ENCODE peak calls at places on chromosomes 3 and 15, in nine cellular contexts. P, I, D, Z, G, T, S, L and Y are unnamed samples.

GRCh38 chr3:71601811-71602210 is 18.3 kb upstream of the FOXP1 start:
- DNase-seq in G (peak; percentile 69), Z (no peak), S (no peak), T (no peak), L (no peak), P (no peak), D (no peak), I (no peak), Y (no peak)

GRCh38 chr3:142857056-142857455 is 31.8 kb downstream of the PCOLCE2 start:
- DNase-seq in Z (peak; percentile 78), I (no peak), D (peak; percentile 76), T (no peak), S (peak; percentile 19), P (no peak), L (no peak), G (no peak), Y (peak; percentile 74)

GRCh38 chr15:100861511-100861991 is 18.1 kb upstream of the ALDH1A3 start:
- DNase-seq in I (peak; percentile 76), G (no peak), S (no peak), L (no peak), Z (no peak), T (no peak), D (peak; percentile 21), P (no peak), Y (no peak)

GRCh38 chr3:52527039-52527731 is 6.5 kb downstream of the NT5DC2 start:
- DNase-seq in L (peak; percentile 61), S (no peak), G (no peak), P (peak; percentile 25), I (no peak), Z (peak; percentile 44), D (no peak), T (no peak), Y (no peak)

GRCh38 chr15:28978011-28978378 is 92.2 kb downstream of the APBA2 start:
- DNase-seq in D (no peak), L (no peak), Z (no peak), S (no peak), G (no peak), T (no peak), I (peak; percentile 44), P (no peak), Y (no peak)

GRCh38 chr3:192812736-192813383 is 85.5 kb upstream of the FGF12 start:
- DNase-seq in Z (no peak), P (no peak), S (no peak), I (no peak), T (no peak), G (peak; percentile 70), L (no peak), D (no peak), Y (no peak)

GRCh38 chr15:66622677-66623076 is 56.9 kb upstream of the LCTL start:
- DNase-seq in G (no peak), D (no peak), S (no peak), P (no peak), I (no peak), Z (no peak), T (no peak), L (no peak), Y (no peak)

GRCh38 chr3:126983653-126984390 is 907 bp downstream of the PLXNA1 start:
- DNase-seq in Z (no peak), G (no peak), P (peak; percentile 65), T (no peak), D (peak; percentile 77), S (peak; percentile 61), I (no peak), L (no peak), Y (peak; percentile 34)

GRCh38 chr15:55799287-55800212 is 56.6 kb upstream of the PRTG start:
- DNase-seq in G (peak; percentile 52), S (peak; percentile 38), L (peak; percentile 53), T (no peak), D (peak; percentile 75), Z (no peak), P (peak; percentile 24), I (no peak), Y (no peak)

GRCh38 chr3:160765211-160765610 is 9.2 kb downstream of the PPM1L start:
- DNase-seq in P (no peak), G (no peak), T (no peak), S (no peak), Z (no peak), I (no peak), L (no peak), D (no peak), Y (no peak)

GRCh38 chr3:8069981-8070380 is 431.6 kb upstream of the LMCD1 start:
- DNase-seq in Z (no peak), I (no peak), L (no peak), T (no peak), G (no peak), D (no peak), S (no peak), P (no peak), Y (no peak)

DNA sequence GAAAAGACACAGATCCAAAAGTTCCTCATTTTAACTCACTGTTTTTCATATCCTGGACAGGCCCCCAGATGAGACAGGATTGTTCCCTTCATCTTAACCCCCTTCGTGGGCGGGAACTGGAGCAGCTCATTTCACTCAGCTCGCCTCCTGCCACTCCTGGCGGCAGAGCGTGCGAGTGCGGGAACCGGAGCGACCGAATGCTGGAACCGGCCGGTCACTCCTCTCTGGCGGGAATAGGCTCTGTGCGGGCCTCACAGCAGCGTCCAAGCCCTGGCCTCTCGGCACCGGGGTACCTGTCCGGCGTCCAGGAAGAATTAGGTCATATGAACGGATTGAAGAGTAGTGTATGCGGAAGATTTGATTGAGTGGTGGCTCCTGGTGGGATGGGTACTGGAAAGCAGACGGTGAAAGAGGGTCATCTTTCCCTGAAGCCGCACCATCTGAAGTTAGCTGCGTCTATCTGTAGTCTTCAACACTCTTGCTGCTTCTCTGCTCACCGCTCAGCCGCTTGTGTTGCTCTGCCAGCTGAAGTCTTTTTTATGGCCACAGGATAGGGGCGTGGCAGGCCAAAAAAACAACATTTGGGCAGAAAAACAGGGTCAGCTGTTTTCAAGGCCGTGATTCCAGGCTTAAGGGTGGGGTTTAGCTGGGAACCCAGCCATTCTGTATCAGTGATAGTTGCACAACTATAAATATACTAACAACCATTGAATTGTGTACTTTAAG is 42.3 kb upstream of the FXR1 start:
- DNase-seq in L (no peak), P (peak; percentile 74), D (peak; percentile 75), Z (no peak), I (peak; percentile 62), G (no peak), S (peak; percentile 13), T (no peak), Y (peak; percentile 78)
- TF ChIP-seq CTCF in L (no peak), P (no peak), D (no peak), Z (no peak), I (no peak), G (no peak), S (no peak), T (peak; percentile 40), Y (no peak)

GRCh38 chr3:195154793-195155535 is 116.0 kb downstream of the XXYLT1 start:
- DNase-seq in Z (peak; percentile 83), P (peak; percentile 94), D (no peak), L (peak; percentile 89), S (no peak), T (peak; percentile 32), I (peak; percentile 85), G (peak; percentile 97), Y (peak; percentile 90)
- H3K4me1 ChIP-seq in Z (peaks cover 11% of the 10 kb centered on the region), P (peaks cover 12% of the 10 kb centered on the region), D (peaks cover 15% of the 10 kb centered on the region), L (peaks cover 56% of the 10 kb centered on the region), S (peaks cover 39% of the 10 kb centered on the region), T (peaks cover 41% of the 10 kb centered on the region), I (no peaks in the 10 kb centered on the region), G (peaks cover 46% of the 10 kb centered on the region), Y (no peaks in the 10 kb centered on the region)

GRCh38 chr3:15243822-15244482 is 37.9 kb downstream of the CAPN7 start:
- DNase-seq in I (no peak), P (no peak), G (no peak), L (no peak), Z (no peak), S (no peak), D (no peak), T (no peak), Y (no peak)

GRCh38 chr3:15246186-15246585 is 40.1 kb downstream of the CAPN7 start:
- DNase-seq in S (no peak), G (no peak), Z (no peak), P (no peak), D (no peak), I (no peak), L (no peak), T (no peak), Y (no peak)

GRCh38 chr3:15241341-15241740 is 35.3 kb downstream of the CAPN7 start:
- DNase-seq in Z (no peak), P (peak; percentile 62), D (no peak), S (peak; percentile 66), T (no peak), I (no peak), L (no peak), G (no peak), Y (no peak)
- TF ChIP-seq CTCF in Z (peak; percentile 33), P (peak; percentile 40), D (peak; percentile 59), S (peak; percentile 60), T (no peak), I (peak; percentile 43), L (peak; percentile 10), G (peak; percentile 21), Y (no peak)

GRCh38 chr3:50294492-50295403 is 2.5 kb upstream of the IFRD2 start:
- DNase-seq in G (no peak), Z (no peak), L (no peak), S (no peak), D (no peak), I (no peak), P (no peak), T (no peak), Y (no peak)
- H3K4me1 ChIP-seq in G (peaks cover 13% of the 10 kb centered on the region), Z (peaks cover 21% of the 10 kb centered on the region), L (peaks cover 38% of the 10 kb centered on the region), S (peaks cover 73% of the 10 kb centered on the region), D (no peaks in the 10 kb centered on the region), I (no peaks in the 10 kb centered on the region), P (peaks cover 9% of the 10 kb centered on the region), T (peaks cover 37% of the 10 kb centered on the region), Y (peaks cover 14% of the 10 kb centered on the region)

DNA sequence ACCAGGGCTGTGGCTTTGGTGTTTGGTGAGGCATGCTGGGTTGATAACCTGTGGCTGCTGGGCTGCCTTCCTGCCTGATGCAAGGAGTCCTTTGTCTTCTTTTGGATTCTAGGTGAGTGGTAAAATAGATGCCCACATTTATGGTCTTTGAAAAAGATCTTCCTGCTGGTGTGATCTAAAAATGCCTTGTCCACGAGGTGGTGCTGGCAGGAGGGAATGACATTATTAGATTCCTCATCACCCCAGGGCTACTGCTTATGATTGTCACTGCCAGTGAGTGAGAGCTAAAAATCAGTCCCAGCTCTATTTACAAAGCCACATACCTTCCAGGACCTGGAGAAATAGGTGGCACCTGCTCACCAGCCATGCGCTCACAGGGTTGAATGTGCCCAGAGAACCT is 355.5 kb upstream of the ROPN1 start:
- DNase-seq in Z (no peak), I (no peak), D (no peak), L (no peak), G (no peak), S (no peak), T (no peak), P (no peak), Y (no peak)
- TF ChIP-seq CTCF in Z (no peak), I (peak; percentile 14), D (no peak), L (no peak), G (no peak), S (no peak), T (no peak), P (no peak), Y (no peak)